ENCODE peak calls at places on chromosomes 2 and 18, in four cellular contexts. P is trophoblast cell, B is H9, D is IMR-90. O is an unnamed sample.

GRCh38 chr2:217510790-217511291 is 492.0 kb downstream of the TNS1 start:
- DNase-seq in P (peak; percentile 80), B (peak; percentile 64), D (peak; percentile 93), O (peak; percentile 91)

GRCh38 chr2:23498941-23499340 is 114.0 kb downstream of the KLHL29 start:
- DNase-seq in D (peak; percentile 44), P (peak; percentile 17), B (no peak), O (no peak)

GRCh38 chr2:73243884-73244570 is 9.9 kb downstream of the CCT7 start:
- DNase-seq in P (peak; percentile 37), B (no peak), D (peak; percentile 63), O (peak; percentile 87)

GRCh38 chr18:24704921-24705620 is 244.6 kb downstream of the HRH4 start:
- DNase-seq in B (no peak), D (peak; percentile 94), P (no peak), O (no peak)

GRCh38 chr2:119253114-119253702 is 29.6 kb downstream of the STEAP3 start:
- DNase-seq in B (no peak), P (peak; percentile 26), D (peak; percentile 79), O (no peak)

GRCh38 chr18:14978962-14979535 is 231.1 kb downstream of the ANKRD30B start:
- DNase-seq in B (no peak), P (peak; percentile 60), D (no peak), O (peak; percentile 55)

GRCh38 chr2:675982-676646 is 1.1 kb downstream of the TMEM18 start:
- DNase-seq in B (peak; percentile 93), D (peak; percentile 91), P (peak; percentile 89), O (peak; percentile 96)

GRCh38 chr18:21900594-21901352 is 160.2 kb downstream of the MIB1 start:
- DNase-seq in D (no peak), P (no peak), B (no peak), O (no peak)

GRCh38 chr2:164917296-164917903 is 37.9 kb downstream of the SLC38A11 start:
- DNase-seq in B (peak; percentile 43), P (peak; percentile 76), D (peak; percentile 36), O (peak; percentile 61)

GRCh38 chr18:48902023-48902855 is 48.5 kb downstream of the SMAD7 start:
- DNase-seq in D (peak; percentile 91), P (peak; percentile 89), B (peak; percentile 20), O (no peak)

GRCh38 chr2:109135572-109136185 is 6.7 kb downstream of the SH3RF3 start:
- DNase-seq in D (no peak), P (no peak), B (no peak), O (peak; percentile 46)

GRCh38 chr18:70454705-70455322 is 166.0 kb downstream of the SOCS6 start:
- DNase-seq in D (peak; percentile 79), B (no peak), P (peak; percentile 79), O (peak; percentile 71)

GRCh38 chr2:15672961-15673918 is 81.6 kb downstream of the DDX1 start:
- DNase-seq in P (no peak), B (no peak), D (no peak), O (no peak)

GRCh38 chr2:17918789-17919188 is 40.3 kb downstream of the KCNS3 start:
- DNase-seq in D (peak; percentile 13), B (no peak), P (no peak), O (peak; percentile 73)

GRCh38 chr2:217316743-217317142 is 456.9 kb upstream of the TNP1 start:
- DNase-seq in B (no peak), D (peak; percentile 73), P (no peak), O (no peak)

GRCh38 chr2:73979686-73980085 is 5.0 kb upstream of the TET3 start:
- DNase-seq in B (no peak), D (peak; percentile 92), P (peak; percentile 95), O (no peak)

GRCh38 chr18:77711096-77711495 is 461.4 kb downstream of the GALR1 start:
- DNase-seq in D (no peak), P (peak; percentile 1), B (no peak), O (no peak)

GRCh38 chr18:68083131-68083530 is 566.6 kb upstream of the DSEL start:
- DNase-seq in B (no peak), P (no peak), D (peak; percentile 93), O (no peak)

GRCh38 chr2:72325592-72326422 is 178.1 kb upstream of the CYP26B1 start:
- DNase-seq in D (peak; percentile 1), B (peak; percentile 51), P (peak; percentile 59), O (peak; percentile 52)

GRCh38 chr2:175742367-175742766 is 259.7 kb downstream of the LNPK start:
- DNase-seq in B (no peak), D (peak; percentile 55), P (peak; percentile 58), O (no peak)

GRCh38 chr2:96267159-96267971 is 1.3 kb downstream of the CIAO1 start:
- DNase-seq in B (peak; percentile 51), P (peak; percentile 22), D (peak; percentile 37), O (peak; percentile 70)

GRCh38 chr2:188444106-188444835 is 152.6 kb downstream of the GULP1 start:
- DNase-seq in D (peak; percentile 30), B (no peak), P (no peak), O (no peak)

GRCh38 chr18:8937112-8937641 is 165.3 kb upstream of the NDUFV2 start:
- DNase-seq in B (no peak), P (peak; percentile 85), D (peak; percentile 60), O (peak; percentile 38)

GRCh38 chr2:28095622-28096021 is 205.1 kb downstream of the BABAM2 start:
- DNase-seq in P (no peak), D (no peak), B (no peak), O (no peak)

GRCh38 chr2:26072925-26073768 is 39.3 kb downstream of the RAB10 start:
- DNase-seq in D (no peak), B (no peak), P (no peak), O (peak; percentile 77)

GRCh38 chr2:70949086-70949485 is 13.4 kb downstream of the ATP6V1B1 start:
- DNase-seq in D (no peak), B (no peak), P (peak; percentile 24), O (no peak)

GRCh38 chr18:49924293-49924983 is 111.1 kb upstream of the ACAA2 start:
- DNase-seq in D (no peak), P (no peak), B (no peak), O (no peak)

GRCh38 chr2:182852090-182852489 is 14.3 kb downstream of the FRZB start:
- DNase-seq in P (no peak), D (no peak), B (no peak), O (no peak)

GRCh38 chr2:241702405-241703127 is 727 bp downstream of the ING5 start:
- DNase-seq in D (peak; percentile 52), P (peak; percentile 82), B (peak; percentile 93), O (peak; percentile 93)

GRCh38 chr18:36786686-36787085 is 42.1 kb downstream of the TPGS2 start:
- DNase-seq in D (peak; percentile 71), B (no peak), P (peak; percentile 85), O (peak; percentile 37)

GRCh38 chr2:144659731-144660275 is 139.9 kb upstream of the ZEB2 start:
- DNase-seq in D (peak; percentile 88), P (peak; percentile 46), B (no peak), O (no peak)

GRCh38 chr2:42200534-42201227 is 31.5 kb downstream of the EML4 start:
- DNase-seq in P (peak; percentile 51), D (peak; percentile 71), B (no peak), O (no peak)

GRCh38 chr2:23904692-23905091 is 22.2 kb downstream of the ATAD2B start:
- DNase-seq in D (peak; percentile 76), B (no peak), P (peak; percentile 33), O (no peak)

GRCh38 chr2:151280276-151280675 is 9.2 kb downstream of the NMI start:
- DNase-seq in D (peak; percentile 82), P (no peak), B (no peak), O (no peak)

GRCh38 chr2:239662413-239663120 is 261.7 kb upstream of the HDAC4 start:
- DNase-seq in D (no peak), P (no peak), B (no peak), O (peak; percentile 13)

GRCh38 chr2:221780281-221780688 is 208.2 kb upstream of the EPHA4 start:
- DNase-seq in B (no peak), P (peak; percentile 51), D (peak; percentile 74), O (peak; percentile 51)

GRCh38 chr2:69774984-69775982 is 33.3 kb downstream of the ANXA4 start:
- DNase-seq in B (no peak), D (no peak), P (no peak), O (no peak)
- H3K4me1 ChIP-seq in B (peaks cover 7% of the 10 kb centered on the region), D (peaks cover 9% of the 10 kb centered on the region), P (peaks cover 8% of the 10 kb centered on the region), O (peaks cover 4% of the 10 kb centered on the region)

DNA sequence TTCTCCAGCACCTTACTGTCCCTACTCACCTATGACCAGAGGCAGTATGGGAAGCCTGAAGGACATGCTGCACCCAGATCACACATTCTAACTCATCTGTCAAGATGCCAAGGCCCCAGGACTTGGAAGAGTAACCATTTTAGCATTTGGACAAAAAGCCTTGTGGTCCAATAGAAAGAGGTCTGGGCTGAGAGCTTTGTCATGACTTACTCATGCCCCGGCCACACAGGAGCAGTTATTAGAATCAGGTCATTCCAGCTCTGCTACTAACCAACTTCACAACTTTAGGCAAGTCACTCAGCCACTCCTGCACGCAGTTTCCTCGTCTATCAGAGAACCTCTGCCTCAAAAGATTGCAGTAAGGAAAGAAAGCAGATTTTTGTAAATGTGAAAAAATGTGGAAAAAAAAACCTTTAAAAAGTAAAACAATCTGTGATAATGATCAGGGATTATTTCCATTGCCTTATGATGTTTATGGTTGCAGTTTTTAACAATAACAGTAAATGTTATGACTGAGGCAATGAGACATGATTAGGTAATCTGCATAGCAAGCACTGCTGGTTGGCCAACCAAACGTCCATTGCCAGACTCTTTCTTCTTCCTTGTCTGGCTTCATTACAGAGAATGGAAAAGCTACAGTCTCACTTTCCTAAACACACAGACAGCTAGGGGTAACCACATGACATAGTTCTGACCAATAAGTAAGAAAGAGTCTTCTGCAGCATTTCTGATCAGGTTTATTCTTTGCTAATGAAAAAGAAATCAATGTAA is 255.3 kb upstream of the CHAC2 start:
- DNase-seq in P (peak; percentile 85), B (no peak), D (peak; percentile 79), O (no peak)
- H2BK5ac ChIP-seq in P (no peak overlapping the region), B (no peak overlapping the region), D (peak overlapping the region; percentile 70), O (no peak overlapping the region)

GRCh38 chr2:54672587-54673456 is 50.6 kb upstream of the EML6 start:
- DNase-seq in D (no peak), B (no peak), P (peak; percentile 75), O (no peak)
- H3K4me1 ChIP-seq in D (peaks cover 22% of the 10 kb centered on the region), B (no peaks in the 10 kb centered on the region), P (peaks cover 27% of the 10 kb centered on the region), O (no peaks in the 10 kb centered on the region)

DNA sequence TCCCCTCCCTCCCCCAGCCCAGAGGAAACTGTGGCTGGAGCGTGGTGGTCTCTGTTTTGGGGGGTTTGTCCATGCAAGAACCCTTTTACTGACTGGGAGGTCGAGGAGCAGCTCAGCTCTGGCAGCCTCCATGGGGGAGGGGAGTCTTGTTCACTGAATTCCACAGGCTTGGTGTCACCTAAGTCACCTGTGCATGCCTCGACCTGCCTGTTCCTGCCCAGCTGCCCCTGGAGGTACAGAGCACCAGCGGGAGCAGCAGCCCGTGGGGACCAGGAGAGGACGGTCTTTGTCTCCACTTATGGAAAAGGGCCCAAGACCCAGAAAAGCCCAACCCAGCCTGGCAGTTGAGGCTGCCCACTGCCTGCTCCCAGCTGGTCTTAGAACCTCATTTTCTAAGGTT is 168.7 kb upstream of the AGAP1 start:
- DNase-seq in P (peak; percentile 44), B (peak; percentile 36), D (no peak), O (peak; percentile 62)
- H2BK5ac ChIP-seq in P (peak overlapping the region; percentile 0), B (no peak overlapping the region), D (no peak overlapping the region), O (no peak overlapping the region)

DNA sequence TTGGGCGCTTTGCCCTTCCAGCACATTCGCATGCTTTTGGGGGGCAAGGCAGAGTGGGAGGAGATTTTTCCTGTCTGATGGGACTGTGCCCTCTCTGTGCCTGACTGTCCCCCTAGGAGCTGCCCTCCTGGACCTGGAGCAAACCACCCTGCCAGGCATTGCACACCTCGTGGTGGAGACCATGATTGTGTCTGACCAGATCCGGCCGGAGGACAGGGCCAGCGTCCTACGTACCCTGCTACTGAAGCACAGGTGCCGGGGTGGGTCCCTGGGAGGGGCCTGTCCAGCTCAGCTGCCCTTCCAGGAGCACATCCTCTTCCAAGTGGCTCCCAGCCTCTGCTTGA is 5.3 kb downstream of the SLC4A3 start:
- DNase-seq in D (no peak), B (no peak), P (no peak), O (no peak)
- H3K4me1 ChIP-seq in D (no peaks in the 10 kb centered on the region), B (no peaks in the 10 kb centered on the region), P (peaks cover 3% of the 10 kb centered on the region), O (no peaks in the 10 kb centered on the region)

GRCh38 chr2:130755234-130756040 is at the start of gene AMER3:
- DNase-seq in P (peak; percentile 9), B (peak; percentile 81), D (no peak), O (peak; percentile 80)
- H2BK5ac ChIP-seq in P (no peak within 1 kb of the TSS), B (no peak within 1 kb of the TSS), D (no peak within 1 kb of the TSS), O (no peak within 1 kb of the TSS)